ENCODE peak calls at places on chromosome 22, in four cellular contexts. I, K, P and J are unnamed samples.

GRCh38 chr22:37510046-37510445 is 9.2 kb downstream of the CARD10 start:
- DNase-seq in I (no peak), K (no peak), P (no peak), J (no peak)

GRCh38 chr22:50317674-50318073 is 9.1 kb downstream of the DENND6B start:
- DNase-seq in I (no peak), K (no peak), P (no peak), J (no peak)

GRCh38 chr22:20131593-20131855 is at the start of gene ZDHHC8:
- DNase-seq in I (no peak), K (no peak), P (no peak), J (peak)

GRCh38 chr22:28950567-28951411 is 67.4 kb downstream of the ZNRF3 start:
- DNase-seq in I (no peak), K (no peak), P (peak), J (no peak)

GRCh38 chr22:47355776-47356432 is 593.5 kb downstream of the TBC1D22A start:
- DNase-seq in I (no peak), K (no peak), P (no peak), J (no peak)

GRCh38 chr22:45880732-45881523 is 96.0 kb downstream of the WNT7B start:
- DNase-seq in I (no peak), K (no peak), P (no peak), J (no peak)

GRCh38 chr22:37063436-37064420 is 12.2 kb downstream of the KCTD17 start:
- DNase-seq in I (no peak), K (peak), P (peak), J (no peak)

GRCh38 chr22:33024626-33025025 is 33.6 kb downstream of the SYN3 start:
- DNase-seq in I (no peak), K (no peak), P (no peak), J (no peak)

GRCh38 chr22:46681010-46681409 is 57.0 kb downstream of the CERK start:
- DNase-seq in I (no peak), K (no peak), P (no peak), J (no peak)

GRCh38 chr22:42289671-42290269 is 19.3 kb upstream of the TCF20 start:
- DNase-seq in I (no peak), K (no peak), P (no peak), J (peak)

GRCh38 chr22:21937041-21937820 is 15.4 kb downstream of the PPM1F start:
- DNase-seq in I (peak), K (no peak), P (no peak), J (no peak)

GRCh38 chr22:47437636-47438035 is 675.2 kb downstream of the TBC1D22A start:
- DNase-seq in I (no peak), K (no peak), P (no peak), J (no peak)

GRCh38 chr22:32804036-32804435 is 2.5 kb downstream of the TIMP3 start:
- DNase-seq in I (no peak), K (no peak), P (no peak), J (no peak)

GRCh38 chr22:49925525-49926128 is 7.2 kb downstream of the CRELD2 start:
- DNase-seq in I (no peak), K (no peak), P (no peak), J (no peak)

GRCh38 chr22:20243545-20244249 is 24.4 kb downstream of the RTN4R start:
- DNase-seq in I (peak), K (peak), P (peak), J (peak)

GRCh38 chr22:47130883-47131610 is 368.6 kb downstream of the TBC1D22A start:
- DNase-seq in I (no peak), K (no peak), P (no peak), J (no peak)

GRCh38 chr22:38935023-38935422 is 22.4 kb upstream of the APOBEC3A start:
- DNase-seq in I (peak), K (peak), P (peak), J (no peak)